ENCODE peak calls at places on chromosomes 2 and 18, in nine cellular contexts. R is HepG2, G is HCT116, Z is GM23338, L is K562, T is spleen, U is transverse colon, X is SK-N-SH, A is upper lobe of left lung. I is an unnamed sample. For H3K36me3, the result is how much of the 10 kb centered on the place peaks cover.

GRCh38 chr2:51994123-51994788 is 962.3 kb upstream of the NRXN1 start:
- DNase-seq in R (no peak), G (no peak), Z (no peak), L (no peak), T (no peak), U (no peak), X (no peak), A (no peak), I (no peak)

GRCh38 chr2:55054076-55054475 is 3.8 kb upstream of the RTN4 start:
- DNase-seq in R (no peak), G (no peak), Z (no peak), L (no peak), T (no peak), U (no peak), X (no peak), A (no peak), I (no peak)

GRCh38 chr2:100936070-100936741 is 65.9 kb upstream of the RPL31 start:
- DNase-seq in R (no peak), G (no peak), Z (no peak), L (no peak), T (no peak), U (peak), X (no peak), A (no peak), I (no peak)

GRCh38 chr2:42747422-42747821 is 16.5 kb downstream of the OXER1 start:
- DNase-seq in R (no peak), G (no peak), Z (no peak), L (no peak), T (no peak), U (no peak), X (no peak), A (no peak), I (no peak)

GRCh38 chr2:200306969-200307811 is 697 bp downstream of the SPATS2L start:
- DNase-seq in R (no peak), G (no peak), Z (peak), L (peak), T (peak), U (peak), X (peak), A (peak), I (peak)

GRCh38 chr2:42961385-42961800 is 169.0 kb upstream of the HAAO start:
- DNase-seq in R (no peak), G (no peak), Z (peak), L (no peak), T (no peak), U (no peak), X (no peak), A (no peak), I (no peak)

GRCh38 chr2:71790261-71791038 is 337.1 kb downstream of the DYSF start:
- DNase-seq in R (no peak), G (no peak), Z (no peak), L (no peak), T (peak), U (no peak), X (no peak), A (peak), I (peak)

GRCh38 chr2:134718095-134718955 is 475 bp downstream of the TMEM163 start:
- DNase-seq in R (no peak), G (no peak), Z (peak), L (no peak), T (peak), U (peak), X (peak), A (peak), I (peak)

GRCh38 chr2:79040967-79041582 is 15.6 kb downstream of the REG3G start:
- DNase-seq in R (peak), G (no peak), Z (peak), L (no peak), T (no peak), U (no peak), X (peak), A (no peak), I (no peak)
- TF ChIP-seq CTCF in R (peak), G (no peak), Z (peak), L (peak), T (no peak), U (peak), X (no peak), A (no peak), I (no peak)

DNA sequence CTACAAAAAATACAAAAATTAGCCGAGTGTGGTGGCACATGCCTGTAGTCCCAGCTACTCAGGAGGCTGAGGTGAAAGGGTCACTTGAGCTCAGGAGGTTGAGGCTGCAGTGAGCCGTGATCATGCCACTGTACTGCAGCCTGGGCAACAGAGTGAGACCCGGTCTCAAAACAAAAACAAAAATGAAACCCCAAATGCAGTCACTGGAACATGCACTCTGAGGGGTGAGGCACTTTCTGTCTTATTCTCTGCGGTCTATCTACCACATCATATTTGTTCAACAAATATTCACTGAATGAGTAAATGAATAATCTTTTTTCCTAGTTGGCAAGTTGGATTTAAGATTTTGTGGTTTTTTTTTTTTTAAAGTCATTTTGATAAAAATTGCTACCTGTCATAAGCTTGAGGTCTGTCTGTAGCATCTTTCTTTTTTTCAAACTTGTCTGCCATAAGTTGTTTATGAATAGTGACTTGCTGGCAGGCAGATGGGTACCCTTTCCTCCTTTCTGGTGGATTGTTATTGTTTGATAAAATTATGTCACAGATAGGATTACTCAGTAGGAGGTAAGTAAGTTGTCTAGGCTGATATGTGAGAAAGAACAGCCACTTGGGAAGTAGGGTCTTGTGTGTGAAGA is 11.8 kb downstream of the CHRNA1 start:
- DNase-seq in R (no peak), G (no peak), Z (no peak), L (no peak), T (no peak), U (no peak), X (no peak), A (no peak), I (no peak)
- TF ChIP-seq POLR2AphosphoS5 in R (no peak), G (no peak), Z (no peak), L (no peak), T (no peak), U (no peak), X (no peak), A (no peak), I (no peak)

GRCh38 chr2:98564541-98565164 is 43.7 kb downstream of the COA5 start:
- DNase-seq in R (peak), G (no peak), Z (no peak), L (no peak), T (no peak), U (peak), X (no peak), A (no peak), I (no peak)
- H3K36me3 ChIP-seq in R (under half), G (under half), Z (under half), L (under half), T (under half), U (under half), X (under half), A (under half), I (half or more)

GRCh38 chr18:66533693-66534092 is 70.2 kb downstream of the CDH19 start:
- DNase-seq in R (no peak), G (no peak), Z (peak), L (no peak), T (no peak), U (no peak), X (no peak), A (no peak), I (no peak)

DNA sequence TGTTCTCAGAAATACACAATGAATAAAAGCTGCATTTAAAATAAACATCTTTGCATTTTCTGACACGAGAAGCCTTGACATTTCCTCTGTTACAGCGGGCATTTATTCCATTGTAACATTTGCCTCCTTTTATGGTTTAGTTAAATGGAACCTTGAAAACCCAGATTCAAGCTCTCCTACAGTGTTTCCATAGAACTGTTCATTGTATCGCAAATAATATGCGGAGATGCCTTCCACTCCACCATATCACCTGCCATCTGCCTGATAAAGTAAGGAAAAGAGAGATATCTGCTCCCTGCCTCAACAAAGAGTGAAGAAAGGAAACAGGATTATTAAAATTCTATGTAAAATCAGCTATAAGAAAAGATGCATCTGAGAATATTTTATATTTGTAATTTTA is 69.8 kb downstream of the CDH19 start:
- DNase-seq in R (no peak), G (no peak), Z (peak), L (no peak), T (no peak), U (no peak), X (no peak), A (no peak), I (no peak)
- TF ChIP-seq CTCF in R (no peak), G (no peak), Z (no peak), L (no peak), T (no peak), U (no peak), X (no peak), A (no peak), I (no peak)

GRCh38 chr18:59918320-59918755 is 18.5 kb downstream of the PMAIP1 start:
- DNase-seq in R (no peak), G (peak), Z (no peak), L (peak), T (peak), U (peak), X (peak), A (no peak), I (peak)
- TF ChIP-seq POLR2AphosphoS5 in R (no peak), G (peak), Z (no peak), L (peak), T (peak), U (no peak), X (no peak), A (no peak), I (no peak)

GRCh38 chr2:68799138-68799537 is 64.5 kb downstream of the ARHGAP25 start:
- DNase-seq in R (no peak), G (no peak), Z (no peak), L (no peak), T (no peak), U (no peak), X (peak), A (no peak), I (no peak)

GRCh38 chr2:68800517-68800916 is 65.9 kb downstream of the ARHGAP25 start:
- DNase-seq in R (no peak), G (no peak), Z (no peak), L (no peak), T (no peak), U (no peak), X (no peak), A (no peak), I (no peak)

GRCh38 chr2:68796306-68796905 is 61.8 kb downstream of the ARHGAP25 start:
- DNase-seq in R (no peak), G (no peak), Z (no peak), L (no peak), T (no peak), U (no peak), X (no peak), A (no peak), I (no peak)

GRCh38 chr2:68799615-68800400 is 65.2 kb downstream of the ARHGAP25 start:
- DNase-seq in R (no peak), G (no peak), Z (peak), L (no peak), T (no peak), U (no peak), X (peak), A (no peak), I (no peak)

GRCh38 chr2:68798574-68798973 is 64.0 kb downstream of the ARHGAP25 start:
- DNase-seq in R (no peak), G (no peak), Z (no peak), L (no peak), T (no peak), U (no peak), X (no peak), A (no peak), I (no peak)
- H3K36me3 ChIP-seq in R (under half), G (under half), Z (under half), L (under half), T (under half), U (under half), X (under half), A (under half), I (under half)

GRCh38 chr2:208227581-208228232 is 27.2 kb downstream of the IDH1 start:
- DNase-seq in R (no peak), G (no peak), Z (no peak), L (no peak), T (peak), U (no peak), X (no peak), A (peak), I (no peak)
- TF ChIP-seq CTCF in R (no peak), G (no peak), Z (no peak), L (no peak), T (no peak), U (no peak), X (no peak), A (no peak), I (no peak)

I was measured in stomach.